ENCODE peak calls at places on chromosomes 13 and 19, in seven cellular contexts. L is endothelial cell, V is GM10248, N is uterus, A is AG09309, O is choroid plexus epithelial cell, U is endodermal cell. S is an unnamed sample.

GRCh38 chr19:35436477-35437141 is 11.4 kb upstream of the FFAR2 start:
- DNase-seq in O (peak), L (no peak), V (peak), U (no peak), N (no peak), A (no peak), S (peak)

GRCh38 chr19:18245297-18245696 is 19.1 kb upstream of the PDE4C start:
- DNase-seq in N (no peak), U (no peak), A (no peak), O (no peak), L (no peak), V (no peak), S (no peak)

GRCh38 chr19:46944918-46945628 is 74.6 kb upstream of the NPAS1 start:
- DNase-seq in U (peak), V (no peak), O (peak), L (no peak), A (no peak), N (peak), S (no peak)

GRCh38 chr19:58380037-58380735 is 644 bp downstream of the ZNF837 start:
- DNase-seq in V (no peak), A (no peak), N (no peak), U (no peak), O (no peak), L (no peak), S (peak)

GRCh38 chr13:80101040-80101439 is 239.9 kb downstream of the SPRY2 start:
- DNase-seq in A (no peak), N (no peak), L (no peak), V (no peak), O (peak), U (no peak), S (no peak)

GRCh38 chr19:31274266-31274963 is 74.8 kb downstream of the TSHZ3 start:
- DNase-seq in A (no peak), U (no peak), V (no peak), L (no peak), O (no peak), N (no peak), S (no peak)

GRCh38 chr19:17138937-17139598 is 63.5 kb downstream of the MYO9B start:
- DNase-seq in N (no peak), A (no peak), L (no peak), U (no peak), V (no peak), O (no peak), S (no peak)

GRCh38 chr13:52085416-52085815 is 43.5 kb downstream of the NEK5 start:
- DNase-seq in N (no peak), L (no peak), U (no peak), A (peak), V (no peak), O (peak), S (peak)

GRCh38 chr13:45564108-45564507 is 51.4 kb downstream of the ERICH6B start:
- DNase-seq in U (peak), O (peak), V (no peak), N (no peak), L (no peak), A (peak), S (peak)

GRCh38 chr19:7177926-7178325 is 108.4 kb downstream of the ZNF557 start:
- DNase-seq in A (no peak), V (no peak), U (no peak), L (no peak), O (no peak), N (peak), S (no peak)

GRCh38 chr19:51971624-51972023 is 15.0 kb downstream of the ZNF350 start:
- DNase-seq in V (no peak), O (peak), A (no peak), U (no peak), L (no peak), N (no peak), S (no peak)

GRCh38 chr13:95233026-95233635 is 68.1 kb downstream of the ABCC4 start:
- DNase-seq in V (no peak), O (no peak), U (no peak), N (no peak), A (no peak), L (no peak), S (no peak)

GRCh38 chr13:98916403-98916802 is 61.5 kb downstream of the DOCK9 start:
- DNase-seq in N (no peak), O (no peak), U (no peak), A (no peak), V (no peak), L (no peak), S (no peak)

GRCh38 chr13:78147905-78148304 is 229.3 kb upstream of the EDNRB start:
- DNase-seq in O (peak), V (no peak), A (peak), N (no peak), L (no peak), U (no peak), S (peak)

GRCh38 chr13:49125964-49126363 is 94.2 kb upstream of the MLNR start:
- DNase-seq in L (no peak), A (no peak), O (peak), V (no peak), N (no peak), U (no peak), S (no peak)

GRCh38 chr19:23203841-23204344 is 46.3 kb downstream of the ZNF724 start:
- DNase-seq in L (no peak), A (no peak), V (no peak), U (peak), N (no peak), O (peak), S (no peak)

GRCh38 chr19:30791116-30791515 is 418.9 kb downstream of the ZNF536 start:
- DNase-seq in V (no peak), A (no peak), L (no peak), O (no peak), U (no peak), N (peak), S (no peak)

GRCh38 chr19:3186377-3186688 is 603 bp downstream of the NCLN start:
- DNase-seq in A (no peak), V (no peak), L (no peak), U (peak), N (no peak), O (no peak), S (no peak)

GRCh38 chr13:46926856-46927625 is 30.2 kb upstream of the HTR2A start:
- DNase-seq in N (no peak), A (peak), O (peak), L (no peak), U (no peak), V (no peak), S (no peak)

GRCh38 chr19:45428385-45429231 is 4.9 kb upstream of the ERCC1 start:
- DNase-seq in L (peak), N (peak), O (peak), V (no peak), A (no peak), U (peak), S (no peak)

GRCh38 chr13:29886446-29886845 is 36.0 kb upstream of the UBL3 start:
- DNase-seq in V (no peak), A (no peak), O (no peak), L (no peak), N (no peak), U (no peak), S (no peak)

GRCh38 chr19:3201072-3201700 is 15.5 kb downstream of the NCLN start:
- DNase-seq in O (no peak), U (no peak), L (no peak), N (no peak), A (no peak), V (no peak), S (no peak)

GRCh38 chr13:90882551-90882950 is 464.9 kb upstream of the MIR17HG start:
- DNase-seq in U (no peak), O (no peak), V (no peak), A (no peak), N (no peak), L (no peak), S (no peak)

GRCh38 chr13:113742000-113742441 is 17.0 kb upstream of the TMEM255B start:
- DNase-seq in O (peak), V (no peak), N (no peak), A (no peak), L (peak), U (peak), S (peak)

GRCh38 chr13:113485545-113485944 is 5.0 kb downstream of the DCUN1D2 start:
- DNase-seq in U (no peak), A (no peak), V (no peak), O (no peak), L (no peak), N (no peak), S (no peak)

GRCh38 chr13:78022164-78022877 is 103.7 kb upstream of the EDNRB start:
- DNase-seq in U (no peak), L (peak), O (peak), N (no peak), A (no peak), V (peak), S (peak)

GRCh38 chr19:29501816-29502580 is 23.8 kb upstream of the VSTM2B start:
- DNase-seq in N (no peak), O (no peak), L (no peak), U (no peak), V (no peak), A (no peak), S (no peak)

GRCh38 chr19:51501594-51502263 is at the start of gene SIGLEC12:
- DNase-seq in V (peak), O (no peak), N (no peak), A (no peak), U (no peak), L (no peak), S (no peak)

DNA sequence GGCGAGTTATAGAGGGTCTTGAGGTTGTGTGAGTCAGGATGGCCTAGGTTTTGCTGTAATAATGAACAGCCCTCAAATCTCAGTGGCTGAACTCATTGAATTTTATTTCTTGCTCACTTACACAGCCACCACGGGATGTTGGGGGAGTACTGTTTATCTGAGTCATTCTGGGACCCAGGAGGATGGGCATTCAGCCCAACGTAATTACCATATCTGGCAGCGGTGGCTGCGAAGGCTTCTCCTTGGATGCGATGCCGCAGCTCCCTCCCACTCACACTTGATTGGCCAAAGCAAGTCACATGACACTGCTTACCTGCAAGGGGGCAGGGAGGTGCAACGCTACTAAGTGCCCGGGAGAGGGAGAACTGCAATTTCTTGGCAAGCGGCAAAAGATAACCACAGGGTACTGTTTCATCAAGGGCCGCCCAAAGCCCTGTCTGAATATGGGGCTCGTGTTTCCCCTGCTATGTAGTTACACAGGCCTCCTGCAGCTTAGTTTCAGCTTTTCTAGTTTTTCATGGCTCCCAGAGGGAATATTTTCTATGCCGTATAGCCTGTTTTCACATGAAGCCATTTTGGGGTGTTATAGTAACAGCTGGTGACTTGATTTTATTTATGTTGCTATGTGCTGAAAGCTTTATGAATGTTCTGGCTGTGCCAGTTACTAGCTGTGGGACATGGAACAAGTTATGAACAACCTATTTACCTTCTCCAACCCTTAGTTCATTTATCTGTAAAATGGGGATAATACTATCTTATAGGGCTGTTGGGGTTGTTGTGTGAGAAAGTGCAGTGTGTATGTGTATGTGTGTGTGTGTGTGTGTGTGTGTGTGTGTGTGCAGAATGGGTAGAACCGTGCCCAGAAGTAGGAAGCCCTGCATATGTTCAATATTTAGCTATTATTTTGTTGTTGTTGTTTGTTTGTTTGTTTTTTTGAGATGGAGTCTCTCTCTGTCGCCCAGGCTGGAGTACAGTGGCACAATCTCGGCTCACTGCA is 20.1 kb downstream of the ZSWIM9 start:
- DNase-seq in A (no peak), O (peak), L (peak), V (peak), U (peak), N (no peak), S (peak)
- TF ChIP-seq CTCF in A (no peak), O (peak), L (no peak), V (no peak), U (peak), N (no peak), S (peak)

GRCh38 chr13:43983373-43983772 is 103.7 kb downstream of the LACC1 start:
- DNase-seq in L (no peak), V (no peak), U (no peak), A (no peak), N (no peak), O (no peak), S (peak)

GRCh38 chr13:43981512-43982301 is 102.0 kb downstream of the LACC1 start:
- DNase-seq in N (no peak), U (no peak), L (no peak), V (no peak), O (no peak), A (no peak), S (no peak)

GRCh38 chr13:43979492-43979891 is 99.8 kb downstream of the LACC1 start:
- DNase-seq in V (no peak), L (no peak), A (no peak), U (no peak), N (no peak), O (peak), S (no peak)

GRCh38 chr13:43978688-43979087 is 99.0 kb downstream of the LACC1 start:
- DNase-seq in O (no peak), A (no peak), V (no peak), U (no peak), L (no peak), N (no peak), S (no peak)

GRCh38 chr13:43981091-43981490 is 101.4 kb downstream of the LACC1 start:
- DNase-seq in L (no peak), N (no peak), V (no peak), U (peak), O (no peak), A (no peak), S (no peak)
- TF ChIP-seq CTCF in L (peak), N (no peak), V (no peak), U (peak), O (no peak), A (no peak), S (no peak)

DNA sequence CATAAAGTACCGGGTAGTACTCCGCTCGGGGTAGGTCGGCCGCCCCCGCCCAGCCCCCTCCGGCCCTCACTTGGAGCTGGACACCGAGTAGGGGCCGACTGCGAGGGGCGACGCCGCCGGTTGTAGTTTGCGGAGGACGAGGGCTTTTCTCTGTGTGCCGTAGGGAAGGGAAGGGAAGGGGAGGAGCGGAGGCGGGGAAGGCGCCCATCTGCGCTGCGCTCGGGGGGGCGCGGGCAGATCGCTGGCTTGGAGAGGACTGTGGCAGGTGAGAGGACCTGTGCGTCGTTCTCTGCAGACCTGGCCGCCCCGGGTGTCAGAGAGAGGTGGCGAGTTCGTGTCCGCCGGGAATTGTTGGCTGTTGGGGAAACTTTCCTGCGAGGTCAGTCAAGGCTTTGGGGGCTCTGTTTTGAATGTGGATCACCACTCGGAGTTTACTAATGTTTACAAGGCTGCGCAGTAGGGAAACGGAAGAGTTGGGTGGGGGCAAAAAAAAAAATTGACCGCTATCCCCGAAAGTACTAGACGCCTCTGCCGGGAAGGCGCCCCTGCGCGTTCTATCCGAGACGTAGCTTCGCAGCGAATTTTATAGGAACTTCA is 1.4 kb downstream of the ING1 start:
- DNase-seq in V (no peak), L (peak), A (no peak), O (peak), N (peak), U (peak), S (peak)
- TF ChIP-seq CTCF in V (peak), L (no peak), A (peak), O (peak), N (peak), U (no peak), S (no peak)

DNA sequence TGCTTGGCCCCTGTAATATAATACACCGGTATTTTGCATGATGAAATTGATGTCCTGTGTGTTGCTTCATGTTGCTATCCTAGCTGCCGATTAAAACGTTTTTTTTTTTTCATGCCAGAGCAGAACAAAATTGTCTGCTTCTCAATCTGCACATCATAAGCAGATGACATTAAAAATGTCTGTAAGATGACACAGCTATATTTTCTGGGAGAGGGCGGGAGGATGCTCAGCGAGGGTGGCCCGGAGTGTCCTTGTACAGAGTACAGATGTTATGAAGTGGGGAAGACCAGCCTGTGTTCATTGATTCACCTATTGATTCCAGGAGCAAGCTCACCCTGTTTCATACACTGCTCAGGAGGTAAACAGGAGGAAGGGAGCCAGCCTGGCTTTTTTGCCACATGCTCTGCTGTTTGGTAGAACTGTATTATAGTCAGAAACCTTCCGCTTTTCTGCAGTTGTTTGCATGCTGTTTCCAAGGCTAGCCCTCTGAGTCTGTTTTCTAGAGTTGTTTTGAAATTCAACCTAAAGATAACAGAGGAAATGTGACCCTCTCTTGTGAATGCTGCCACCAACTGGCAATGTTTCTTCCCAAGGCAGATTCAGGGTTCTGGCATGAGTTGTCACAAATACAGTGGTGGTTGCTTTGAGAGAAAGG is 4.7 kb upstream of the IRS2 start:
- DNase-seq in O (peak), U (peak), N (no peak), V (no peak), L (no peak), A (no peak), S (peak)
- TF ChIP-seq CTCF in O (peak), U (peak), N (peak), V (peak), L (no peak), A (peak), S (peak)

GRCh38 chr19:54660967-54661366 is 1.8 kb upstream of the LILRB4 start:
- DNase-seq in U (no peak), A (no peak), O (no peak), L (no peak), N (no peak), V (peak), S (no peak)
- TF ChIP-seq CTCF in U (no peak), A (no peak), O (no peak), L (no peak), N (no peak), V (no peak), S (no peak)

GRCh38 chr19:15249560-15249874 is 17.3 kb upstream of the EPHX3 start:
- DNase-seq in U (no peak), N (no peak), A (no peak), L (no peak), V (no peak), O (no peak), S (no peak)
- TF ChIP-seq CTCF in U (no peak), N (no peak), A (no peak), L (no peak), V (no peak), O (peak), S (no peak)

DNA sequence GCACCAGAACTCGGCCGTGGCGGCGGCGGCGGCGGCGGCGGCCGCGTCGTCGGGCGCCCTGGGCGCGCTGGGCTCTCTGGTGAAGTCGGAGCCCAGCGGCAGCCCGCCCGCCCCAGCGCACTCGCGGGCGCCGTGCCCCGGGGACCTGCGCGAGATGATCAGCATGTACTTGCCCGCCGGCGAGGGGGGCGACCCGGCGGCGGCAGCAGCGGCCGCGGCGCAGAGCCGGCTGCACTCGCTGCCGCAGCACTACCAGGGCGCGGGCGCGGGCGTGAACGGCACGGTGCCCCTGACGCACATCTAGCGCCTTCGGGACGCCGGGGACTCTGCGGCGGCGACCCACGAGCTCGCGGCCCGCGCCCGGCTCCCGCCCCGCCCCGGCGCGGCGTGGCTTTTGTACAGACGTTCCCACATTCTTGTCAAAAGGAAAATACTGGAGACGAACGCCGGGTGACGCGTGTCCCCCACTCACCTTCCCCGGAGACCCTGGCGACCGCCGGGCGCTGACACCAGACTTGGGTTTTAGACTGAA is 1.6 kb downstream of the SOX1 start:
- DNase-seq in V (no peak), O (no peak), A (no peak), L (no peak), N (no peak), U (peak), S (no peak)
- TF ChIP-seq CTCF in V (no peak), O (no peak), A (no peak), L (no peak), N (no peak), U (no peak), S (no peak)